ENCODE peak calls at places on chromosomes 7 and 10, in six cellular contexts. T is H9, B is mesendoderm, C is H1, J is neuronal stem cell, N is trophoblast cell. R is an unnamed sample.

GRCh38 chr10:129784891-129785290 is 179.2 kb downstream of the EBF3 start:
- DNase-seq in T (no peak), B (no peak), C (no peak), J (no peak), N (no peak), R (no peak)

GRCh38 chr7:92750440-92750839 is 85.9 kb downstream of the CDK6 start:
- DNase-seq in T (no peak), B (no peak), C (no peak), J (no peak), N (peak; percentile 37), R (peak; percentile 85)

GRCh38 chr7:118152149-118152548 is 31.8 kb upstream of the LSM8 start:
- DNase-seq in T (no peak), B (peak; percentile 27), C (no peak), J (no peak), N (peak; percentile 70), R (peak; percentile 10)

GRCh38 chr7:22582860-22583640 is 83.1 kb upstream of the STEAP1B start:
- DNase-seq in T (peak; percentile 78), B (peak; percentile 98), C (no peak), J (no peak), N (peak; percentile 77), R (peak; percentile 89)

GRCh38 chr10:90087197-90088007 is 386.0 kb downstream of the KIF20B start:
- DNase-seq in T (no peak), B (peak; percentile 57), C (no peak), J (no peak), N (no peak), R (peak; percentile 7)

GRCh38 chr10:48765039-48765438 is 80.4 kb downstream of the WDFY4 start:
- DNase-seq in T (no peak), B (no peak), C (no peak), J (no peak), N (no peak), R (no peak)

GRCh38 chr7:100122568-100122967 is 3.1 kb downstream of the CNPY4 start:
- DNase-seq in T (no peak), B (no peak), C (no peak), J (no peak), N (no peak), R (no peak)

GRCh38 chr10:49187950-49188761 is at the start of gene TMEM273:
- DNase-seq in T (no peak), B (no peak), C (no peak), J (no peak), N (peak; percentile 23), R (no peak)

GRCh38 chr7:31735991-31736982 is 49.3 kb downstream of the PPP1R17 start:
- DNase-seq in T (peak; percentile 74), B (peak; percentile 81), C (peak; percentile 87), J (peak; percentile 81), N (peak; percentile 90), R (peak; percentile 51)

GRCh38 chr7:105656922-105657521 is 75.7 kb upstream of the EFCAB10 start:
- DNase-seq in T (peak; percentile 86), B (peak; percentile 97), C (peak; percentile 94), J (no peak), N (peak; percentile 78), R (no peak)

GRCh38 chr10:46225597-46225996 is 61.2 kb upstream of the ANTXRL start:
- DNase-seq in T (no peak), B (no peak), C (peak; percentile 38), J (no peak), N (no peak), R (no peak)

GRCh38 chr10:85983051-85983450 is 383.5 kb downstream of the GRID1 start:
- DNase-seq in T (peak; percentile 12), B (no peak), C (no peak), J (no peak), N (no peak), R (no peak)

GRCh38 chr10:58573144-58573543 is 60.5 kb downstream of the BICC1 start:
- DNase-seq in T (no peak), B (no peak), C (no peak), J (no peak), N (peak; percentile 63), R (no peak)

GRCh38 chr7:87876040-87876758 is at the start of the genes DBF4 and SLC25A40:
- DNase-seq in T (peak; percentile 93), B (peak; percentile 98), C (peak; percentile 92), J (peak; percentile 90), N (peak; percentile 97), R (peak; percentile 89)

GRCh38 chr10:43264987-43265798 is 1.7 kb downstream of the RASGEF1A start:
- DNase-seq in T (no peak), B (no peak), C (no peak), J (no peak), N (no peak), R (no peak)

GRCh38 chr10:106609867-106610266 is 554.6 kb downstream of the SORCS1 start:
- DNase-seq in T (peak; percentile 37), B (peak; percentile 60), C (no peak), J (no peak), N (no peak), R (no peak)

GRCh38 chr10:12807982-12808613 is 193.4 kb downstream of the CCDC3 start:
- DNase-seq in T (no peak), B (no peak), C (no peak), J (no peak), N (no peak), R (no peak)

GRCh38 chr7:2542011-2542923 is 13.1 kb downstream of the BRAT1 start:
- DNase-seq in T (no peak), B (no peak), C (no peak), J (no peak), N (no peak), R (no peak)

GRCh38 chr7:73840715-73841379 is 1.5 kb downstream of the METTL27 start:
- DNase-seq in T (no peak), B (no peak), C (no peak), J (no peak), N (no peak), R (no peak)
- H4K8ac ChIP-seq in T (no peak overlapping the region), B (no peak overlapping the region), C (no peak overlapping the region), J (no peak overlapping the region), N (no peak overlapping the region), R (no peak overlapping the region)

GRCh38 chr7:151754142-151754590 is 122.7 kb downstream of the PRKAG2 start:
- DNase-seq in T (peak; percentile 96), B (peak; percentile 99), C (peak; percentile 86), J (peak; percentile 93), N (peak; percentile 99), R (peak; percentile 99)

GRCh38 chr7:151756076-151756731 is 120.7 kb downstream of the PRKAG2 start:
- DNase-seq in T (no peak), B (no peak), C (no peak), J (no peak), N (peak; percentile 41), R (peak; percentile 82)

GRCh38 chr7:151756866-151757265 is 120.0 kb downstream of the PRKAG2 start:
- DNase-seq in T (no peak), B (no peak), C (no peak), J (no peak), N (no peak), R (no peak)

GRCh38 chr7:151754688-151755130 is 122.2 kb downstream of the PRKAG2 start:
- DNase-seq in T (no peak), B (no peak), C (no peak), J (no peak), N (no peak), R (no peak)

GRCh38 chr7:151755131-151755787 is 121.7 kb downstream of the PRKAG2 start:
- DNase-seq in T (peak; percentile 58), B (no peak), C (no peak), J (no peak), N (peak; percentile 56), R (peak; percentile 82)
- H4K8ac ChIP-seq in T (no peak overlapping the region), B (no peak overlapping the region), C (no peak overlapping the region), J (no peak overlapping the region), N (peak overlapping the region; percentile 56), R (peak overlapping the region; percentile 85)

DNA sequence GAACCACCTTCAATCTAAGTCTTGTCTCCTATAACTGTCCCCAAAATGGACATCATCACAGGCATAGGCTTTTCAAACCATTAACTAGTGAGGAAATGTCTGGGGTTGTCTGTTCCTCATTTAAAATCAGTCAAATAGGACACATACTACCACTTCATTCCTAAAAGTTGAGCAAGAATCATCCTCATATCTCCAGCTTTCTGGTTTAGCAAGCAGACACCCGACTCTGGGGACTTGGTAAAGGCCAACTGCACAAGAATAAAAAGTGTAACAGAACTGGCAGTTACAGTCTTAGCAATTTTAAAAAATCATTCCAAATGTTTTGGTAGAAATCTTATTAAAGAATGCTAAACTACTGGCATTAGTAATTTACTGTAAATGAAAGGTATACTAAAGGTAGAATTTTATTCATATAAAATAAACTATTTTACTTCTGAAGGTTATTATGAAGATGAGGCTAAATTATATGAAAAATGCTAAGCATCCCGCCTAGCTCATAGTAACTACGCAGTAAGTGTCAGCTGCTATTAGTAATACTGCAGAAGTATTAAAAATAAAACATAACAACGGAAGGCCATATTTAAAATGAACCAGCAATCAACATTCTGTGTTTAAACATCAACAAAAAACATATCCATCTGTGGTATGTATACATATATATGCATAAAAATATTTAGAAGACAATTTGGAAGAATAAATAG is 60.8 kb downstream of the ZNF438 start:
- DNase-seq in T (no peak), B (no peak), C (no peak), J (no peak), N (peak; percentile 78), R (peak; percentile 31)
- H4K8ac ChIP-seq in T (no peak overlapping the region), B (no peak overlapping the region), C (no peak overlapping the region), J (no peak overlapping the region), N (no peak overlapping the region), R (no peak overlapping the region)

GRCh38 chr10:95178797-95179196 is 15.2 kb upstream of the ACSM6 start:
- DNase-seq in T (no peak), B (no peak), C (no peak), J (no peak), N (no peak), R (no peak)

GRCh38 chr10:95178266-95178665 is 15.8 kb upstream of the ACSM6 start:
- DNase-seq in T (no peak), B (no peak), C (no peak), J (no peak), N (no peak), R (no peak)

GRCh38 chr10:95172851-95173250 is 21.2 kb upstream of the ACSM6 start:
- DNase-seq in T (no peak), B (no peak), C (no peak), J (no peak), N (no peak), R (no peak)

GRCh38 chr10:95177429-95177828 is 16.6 kb upstream of the ACSM6 start:
- DNase-seq in T (no peak), B (no peak), C (no peak), J (no peak), N (no peak), R (no peak)

GRCh38 chr10:95176101-95176500 is 17.9 kb upstream of the ACSM6 start:
- DNase-seq in T (no peak), B (peak; percentile 38), C (no peak), J (no peak), N (no peak), R (no peak)
- H4K8ac ChIP-seq in T (no peak overlapping the region), B (no peak overlapping the region), C (no peak overlapping the region), J (no peak overlapping the region), N (no peak overlapping the region), R (no peak overlapping the region)

DNA sequence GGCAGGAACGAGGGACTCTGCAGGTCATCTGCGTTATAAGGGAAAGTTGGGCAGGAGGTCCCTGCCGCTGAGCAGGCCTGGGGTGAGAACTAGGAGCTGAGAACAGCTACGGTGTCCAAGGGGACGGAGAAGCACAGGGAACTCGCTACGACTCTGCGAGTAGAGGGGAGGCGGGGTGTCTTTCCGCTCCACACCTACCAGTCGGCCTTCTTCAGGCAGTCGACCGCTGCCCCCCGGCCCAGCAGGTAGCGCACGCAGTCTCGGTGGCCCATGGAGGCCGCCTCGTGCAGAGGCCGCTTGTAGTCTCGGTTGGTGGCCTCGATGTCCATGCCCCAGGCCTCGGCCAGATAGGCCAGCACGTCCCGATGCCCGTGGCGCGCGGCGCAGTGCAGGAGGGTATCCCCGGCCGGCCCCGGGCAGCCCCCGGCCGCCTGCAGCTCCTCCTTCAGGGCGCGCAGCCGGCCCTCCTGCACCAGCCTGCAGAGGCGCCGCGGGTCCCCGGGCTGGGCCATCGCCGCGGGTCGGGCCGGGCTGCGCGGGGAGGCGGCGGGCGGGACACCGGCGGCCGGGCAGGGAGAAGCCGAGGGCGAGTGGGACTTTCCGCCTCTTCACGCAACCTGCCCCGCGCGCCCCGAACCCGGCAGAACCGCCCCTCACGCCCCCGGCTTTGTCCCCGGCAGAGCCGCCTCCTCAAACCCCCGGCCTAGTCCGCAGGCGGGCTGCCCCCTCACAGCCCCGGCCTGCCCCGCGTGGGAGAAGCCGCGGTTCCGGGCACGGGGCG is 660 bp downstream of the ANKRD16 start:
- DNase-seq in T (peak; percentile 70), B (peak; percentile 74), C (peak; percentile 84), J (peak; percentile 61), N (peak; percentile 43), R (no peak)
- H4K8ac ChIP-seq in T (no peak overlapping the region), B (no peak overlapping the region), C (peak overlapping the region; percentile 97), J (no peak overlapping the region), N (peak overlapping the region; percentile 97), R (peak overlapping the region; percentile 86)